ENCODE peak calls at places on chromosomes 2 and 18, in four cellular contexts. One of them, this sample, is unnamed.

GRCh38 chr2:198498048-198498447 is 693.7 kb downstream of the PLCL1 start:
- DNase-seq in A549: no peak
- DNase-seq in fibroblast of lung: no peak
- DNase-seq in HepG2: no peak
- DNase-seq in this sample: no peak

GRCh38 chr2:26807788-26808460 is 22.1 kb downstream of the CENPA start:
- DNase-seq in A549: no peak
- DNase-seq in fibroblast of lung: peak; percentile 11
- DNase-seq in HepG2: no peak
- DNase-seq in this sample: no peak

GRCh38 chr18:58541137-58541788 is 87.6 kb downstream of the ALPK2 start:
- DNase-seq in A549: peak; percentile 67
- DNase-seq in fibroblast of lung: peak; percentile 32
- DNase-seq in HepG2: no peak
- DNase-seq in this sample: peak; percentile 34

GRCh38 chr2:96917008-96917575 is 47.2 kb upstream of the SEMA4C start:
- DNase-seq in A549: no peak
- DNase-seq in fibroblast of lung: peak; percentile 18
- DNase-seq in HepG2: no peak
- DNase-seq in this sample: no peak

GRCh38 chr18:59021500-59021899 is 118.2 kb upstream of the SEC11C start:
- DNase-seq in A549: no peak
- DNase-seq in fibroblast of lung: no peak
- DNase-seq in HepG2: no peak
- DNase-seq in this sample: no peak

GRCh38 chr2:237171396-237171795 is 85.7 kb downstream of the COPS8 start:
- DNase-seq in A549: peak; percentile 76
- DNase-seq in fibroblast of lung: peak; percentile 95
- DNase-seq in HepG2: no peak
- DNase-seq in this sample: peak; percentile 87

GRCh38 chr2:27081984-27082772 is 3.8 kb downstream of the EMILIN1 start:
- DNase-seq in A549: no peak
- DNase-seq in fibroblast of lung: no peak
- DNase-seq in HepG2: no peak
- DNase-seq in this sample: no peak

GRCh38 chr2:7373156-7373555 is 455.9 kb downstream of the RNF144A start:
- DNase-seq in A549: no peak
- DNase-seq in fibroblast of lung: no peak
- DNase-seq in HepG2: no peak
- DNase-seq in this sample: no peak

GRCh38 chr2:179239194-179239593 is 25.4 kb downstream of the SESTD1 start:
- DNase-seq in A549: peak; percentile 25
- DNase-seq in fibroblast of lung: peak; percentile 54
- DNase-seq in HepG2: peak; percentile 88
- DNase-seq in this sample: no peak

GRCh38 chr2:3178206-3179031 is 199.2 kb downstream of the EIPR1 start:
- DNase-seq in A549: no peak
- DNase-seq in fibroblast of lung: no peak
- DNase-seq in HepG2: no peak
- DNase-seq in this sample: no peak

GRCh38 chr2:31384351-31384750 is 30.2 kb downstream of the XDH start:
- DNase-seq in A549: peak; percentile 89
- DNase-seq in fibroblast of lung: peak; percentile 98
- DNase-seq in HepG2: no peak
- DNase-seq in this sample: peak; percentile 87

GRCh38 chr2:150710916-150711315 is 223.4 kb upstream of the RND3 start:
- DNase-seq in A549: no peak
- DNase-seq in fibroblast of lung: no peak
- DNase-seq in HepG2: no peak
- DNase-seq in this sample: no peak

GRCh38 chr2:3594493-3595281 is at the start of gene COLEC11:
- DNase-seq in A549: no peak
- DNase-seq in fibroblast of lung: peak; percentile 31
- DNase-seq in HepG2: no peak
- DNase-seq in this sample: peak; percentile 60

GRCh38 chr18:80124131-80124530 is 15.1 kb downstream of the ADNP2 start:
- DNase-seq in A549: no peak
- DNase-seq in fibroblast of lung: no peak
- DNase-seq in HepG2: no peak
- DNase-seq in this sample: no peak

GRCh38 chr2:43484323-43484930 is 111.4 kb downstream of the THADA start:
- DNase-seq in A549: peak; percentile 85
- DNase-seq in fibroblast of lung: peak; percentile 72
- DNase-seq in HepG2: peak; percentile 85
- DNase-seq in this sample: peak; percentile 23

GRCh38 chr2:160039166-160039903 is 23.1 kb downstream of the PLA2R1 start:
- DNase-seq in A549: peak; percentile 76
- DNase-seq in fibroblast of lung: peak; percentile 91
- DNase-seq in HepG2: no peak
- DNase-seq in this sample: peak; percentile 62

GRCh38 chr2:88234760-88235159 is 64.6 kb downstream of the THNSL2 start:
- DNase-seq in A549: no peak
- DNase-seq in fibroblast of lung: no peak
- DNase-seq in HepG2: no peak
- DNase-seq in this sample: no peak

GRCh38 chr2:133193544-133193943 is 374.7 kb downstream of the NCKAP5 start:
- DNase-seq in A549: no peak
- DNase-seq in fibroblast of lung: no peak
- DNase-seq in HepG2: no peak
- DNase-seq in this sample: no peak

GRCh38 chr2:216683846-216684245 is 11.5 kb downstream of the IGFBP5 start:
- DNase-seq in A549: peak; percentile 66
- DNase-seq in fibroblast of lung: peak; percentile 76
- DNase-seq in HepG2: peak; percentile 61
- DNase-seq in this sample: peak; percentile 72

GRCh38 chr2:43370705-43371104 is 144.3 kb upstream of the ZFP36L2 start:
- DNase-seq in A549: no peak
- DNase-seq in fibroblast of lung: peak; percentile 67
- DNase-seq in HepG2: no peak
- DNase-seq in this sample: no peak

GRCh38 chr2:158841839-158842238 is 46.7 kb downstream of the DAPL1 start:
- DNase-seq in A549: no peak
- DNase-seq in fibroblast of lung: peak; percentile 75
- DNase-seq in HepG2: no peak
- DNase-seq in this sample: no peak

GRCh38 chr2:150486539-150487484 is 655 bp downstream of the RND3 start:
- DNase-seq in A549: no peak
- DNase-seq in fibroblast of lung: peak; percentile 62
- DNase-seq in HepG2: no peak
- DNase-seq in this sample: no peak

GRCh38 chr18:30094556-30094955 is 948.0 kb downstream of the DSC3 start:
- DNase-seq in A549: no peak
- DNase-seq in fibroblast of lung: peak; percentile 59
- DNase-seq in HepG2: no peak
- DNase-seq in this sample: no peak

GRCh38 chr2:74884118-74884517 is 50.2 kb downstream of the HK2 start:
- DNase-seq in A549: no peak
- DNase-seq in fibroblast of lung: no peak
- DNase-seq in HepG2: no peak
- DNase-seq in this sample: no peak

GRCh38 chr18:61096231-61096630 is 237.0 kb upstream of the CDH20 start:
- DNase-seq in A549: no peak
- DNase-seq in fibroblast of lung: no peak
- DNase-seq in HepG2: no peak
- DNase-seq in this sample: no peak

GRCh38 chr2:180715044-180715443 is 265.4 kb upstream of the UBE2E3 start:
- DNase-seq in A549: no peak
- DNase-seq in fibroblast of lung: no peak
- DNase-seq in HepG2: no peak
- DNase-seq in this sample: no peak

GRCh38 chr2:180716186-180717180 is 263.9 kb upstream of the UBE2E3 start:
- DNase-seq in A549: no peak
- DNase-seq in fibroblast of lung: peak; percentile 14
- DNase-seq in HepG2: no peak
- DNase-seq in this sample: no peak

GRCh38 chr2:180720861-180721260 is 259.5 kb upstream of the UBE2E3 start:
- DNase-seq in A549: no peak
- DNase-seq in fibroblast of lung: no peak
- DNase-seq in HepG2: no peak
- DNase-seq in this sample: no peak

GRCh38 chr2:180722551-180723239 is 257.7 kb upstream of the UBE2E3 start:
- DNase-seq in A549: no peak
- DNase-seq in fibroblast of lung: peak; percentile 85
- DNase-seq in HepG2: no peak
- DNase-seq in this sample: peak; percentile 29

DNA sequence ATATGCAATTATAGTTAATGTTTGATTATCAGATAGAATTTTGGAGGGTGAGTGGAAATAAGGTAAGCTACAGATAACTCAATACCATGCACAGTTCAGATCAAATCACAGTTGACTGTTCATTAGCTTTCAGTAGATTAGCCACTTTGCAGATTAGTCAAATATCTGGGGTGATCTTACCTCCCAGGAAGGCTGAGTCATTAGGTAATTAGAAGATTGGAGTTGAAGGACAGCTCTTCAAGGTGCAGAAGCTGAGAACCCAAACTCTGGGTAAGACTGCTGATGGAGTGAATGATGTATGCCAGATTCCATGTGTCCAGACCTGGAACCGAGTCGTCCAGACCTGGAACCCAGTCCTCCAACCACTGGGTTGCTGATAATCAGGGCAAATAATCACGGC is 262.8 kb upstream of the UBE2E3 start:
- DNase-seq in A549: no peak
- DNase-seq in fibroblast of lung: no peak
- DNase-seq in HepG2: no peak
- DNase-seq in this sample: no peak
- H3K27ac ChIP-seq in A549: no peak overlapping the region
- H3K27ac ChIP-seq in fibroblast of lung: no peak overlapping the region
- H3K27ac ChIP-seq in HepG2: no peak overlapping the region
- H3K27ac ChIP-seq in this sample: no peak overlapping the region

GRCh38 chr2:204180671-204181070 is 244.1 kb downstream of the ICOS start:
- DNase-seq in A549: no peak
- DNase-seq in fibroblast of lung: no peak
- DNase-seq in HepG2: no peak
- DNase-seq in this sample: no peak

GRCh38 chr2:204177977-204178522 is 241.5 kb downstream of the ICOS start:
- DNase-seq in A549: peak; percentile 16
- DNase-seq in fibroblast of lung: no peak
- DNase-seq in HepG2: peak; percentile 35
- DNase-seq in this sample: peak; percentile 20

GRCh38 chr2:204187513-204188088 is 251.0 kb downstream of the ICOS start:
- DNase-seq in A549: no peak
- DNase-seq in fibroblast of lung: no peak
- DNase-seq in HepG2: peak; percentile 13
- DNase-seq in this sample: no peak

DNA sequence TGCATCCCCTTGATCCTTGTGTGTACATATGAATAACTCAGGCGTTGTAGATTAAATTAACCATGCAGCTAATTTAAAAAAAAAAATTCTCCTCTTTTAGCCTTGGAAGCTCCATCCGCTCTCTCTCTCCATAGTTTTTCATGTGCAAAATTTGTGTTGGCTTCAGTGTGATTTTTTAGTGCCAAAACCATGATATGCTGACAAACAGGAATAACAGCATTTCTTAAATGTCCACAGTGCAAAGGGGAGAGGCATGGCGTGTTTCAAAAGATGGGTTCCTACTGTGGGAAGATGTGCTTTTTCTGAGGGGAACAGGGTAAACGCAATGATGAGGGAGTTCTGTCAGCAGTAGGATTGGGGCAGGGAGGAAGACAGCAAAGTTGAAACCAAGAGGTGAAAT is 247.0 kb downstream of the ICOS start:
- DNase-seq in A549: no peak
- DNase-seq in fibroblast of lung: no peak
- DNase-seq in HepG2: no peak
- DNase-seq in this sample: no peak
- H3K27ac ChIP-seq in A549: no peak overlapping the region
- H3K27ac ChIP-seq in fibroblast of lung: no peak overlapping the region
- H3K27ac ChIP-seq in HepG2: no peak overlapping the region
- H3K27ac ChIP-seq in this sample: no peak overlapping the region

GRCh38 chr2:217847106-217847505 is 155.7 kb downstream of the TNS1 start:
- DNase-seq in A549: no peak
- DNase-seq in fibroblast of lung: no peak
- DNase-seq in HepG2: peak; percentile 13
- DNase-seq in this sample: no peak

GRCh38 chr2:217845251-217845650 is 157.5 kb downstream of the TNS1 start:
- DNase-seq in A549: no peak
- DNase-seq in fibroblast of lung: no peak
- DNase-seq in HepG2: no peak
- DNase-seq in this sample: no peak

GRCh38 chr2:217847552-217848350 is 155.0 kb downstream of the TNS1 start:
- DNase-seq in A549: no peak
- DNase-seq in fibroblast of lung: no peak
- DNase-seq in HepG2: no peak
- DNase-seq in this sample: no peak

GRCh38 chr2:217844696-217845095 is 158.1 kb downstream of the TNS1 start:
- DNase-seq in A549: no peak
- DNase-seq in fibroblast of lung: no peak
- DNase-seq in HepG2: no peak
- DNase-seq in this sample: no peak

DNA sequence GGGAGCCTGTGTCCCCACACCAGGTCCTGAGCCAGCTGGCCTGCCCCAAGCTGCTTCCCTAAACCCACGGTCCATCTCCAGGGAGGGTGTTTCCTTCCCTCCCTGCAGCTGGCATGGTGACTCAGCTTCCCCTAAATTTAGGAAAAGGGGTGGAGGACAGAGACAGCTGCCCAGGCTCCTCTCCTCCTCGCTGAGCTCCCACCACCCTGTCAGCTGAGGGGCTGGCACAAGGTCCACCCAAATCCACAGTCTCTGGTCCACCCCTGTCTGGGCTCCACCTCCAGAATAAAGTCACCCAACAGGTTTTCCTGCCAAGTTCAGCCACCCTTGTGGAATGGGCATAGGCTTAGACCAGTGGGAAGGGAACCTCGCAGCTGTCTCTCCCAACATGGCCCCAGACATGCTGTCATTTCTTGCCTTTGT is 156.5 kb downstream of the TNS1 start:
- DNase-seq in A549: no peak
- DNase-seq in fibroblast of lung: no peak
- DNase-seq in HepG2: no peak
- DNase-seq in this sample: no peak
- H3K27ac ChIP-seq in A549: no peak overlapping the region
- H3K27ac ChIP-seq in fibroblast of lung: no peak overlapping the region
- H3K27ac ChIP-seq in HepG2: no peak overlapping the region
- H3K27ac ChIP-seq in this sample: no peak overlapping the region

DNA sequence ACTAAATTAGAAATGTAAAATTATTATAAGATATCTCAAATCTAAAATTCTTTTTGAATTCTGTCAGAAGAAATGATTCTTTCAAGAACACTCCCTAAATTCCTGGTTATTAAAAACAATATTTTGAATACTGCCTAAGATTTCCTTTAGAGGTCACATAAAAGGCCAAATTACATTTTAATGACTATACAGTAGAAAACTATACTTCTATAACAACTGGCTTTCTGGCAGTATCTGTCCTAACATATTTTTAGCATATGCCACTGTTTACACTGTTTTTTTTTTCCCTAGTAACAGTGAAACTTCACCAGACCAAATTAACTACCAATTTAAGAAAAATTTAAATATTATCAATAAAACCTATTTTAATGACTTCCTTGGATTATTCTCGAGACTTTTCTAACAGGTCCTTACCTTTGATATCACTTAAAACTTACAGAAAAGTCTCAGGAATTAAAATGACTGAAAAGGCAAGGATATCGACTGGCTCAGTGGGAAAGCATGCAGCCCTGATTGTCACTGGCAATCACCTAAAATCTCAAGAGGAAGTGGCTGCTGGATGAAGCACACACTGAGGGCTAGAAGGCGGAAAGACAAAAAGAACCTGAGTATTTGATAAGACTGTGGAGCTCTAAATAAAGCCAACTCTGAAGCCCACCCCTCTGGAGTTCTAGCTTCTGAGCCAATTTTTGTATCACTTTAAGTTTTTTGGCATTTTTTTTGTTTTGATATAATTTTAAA is 59.6 kb downstream of the SPIRE1 start:
- DNase-seq in A549: no peak
- DNase-seq in fibroblast of lung: peak; percentile 61
- DNase-seq in HepG2: no peak
- DNase-seq in this sample: peak; percentile 33
- H3K27ac ChIP-seq in A549: peak overlapping the region; percentile 77
- H3K27ac ChIP-seq in fibroblast of lung: peak overlapping the region; percentile 71
- H3K27ac ChIP-seq in HepG2: peak overlapping the region; percentile 28
- H3K27ac ChIP-seq in this sample: peak overlapping the region; percentile 83